ENCODE peak calls at places on chromosomes 13 and 19, in six cellular contexts. F is suprapubic skin, P is uterus, A is heart left ventricle, J is NB4, O is breast epithelium. M is an unnamed sample.

GRCh38 chr13:62747629-62748028 is 1332.0 kb upstream of the PCDH20 start:
- DNase-seq in F (no peak), P (no peak), A (no peak), J (peak; percentile 6), O (no peak), M (no peak)

GRCh38 chr13:47628666-47629065 is 372.4 kb downstream of the SUCLA2 start:
- DNase-seq in F (no peak), P (no peak), A (no peak), J (no peak), O (no peak), M (no peak)

GRCh38 chr19:3830841-3831589 is 37.8 kb downstream of the ZFR2 start:
- DNase-seq in F (no peak), P (no peak), A (no peak), J (no peak), O (no peak), M (no peak)

GRCh38 chr19:13214036-13214730 is 64.0 kb downstream of the IER2 start:
- DNase-seq in F (no peak), P (no peak), A (no peak), J (no peak), O (no peak), M (no peak)

GRCh38 chr19:1856698-1857603 is 6.4 kb downstream of the KLF16 start:
- DNase-seq in F (peak; percentile 93), P (peak; percentile 76), A (peak; percentile 87), J (peak; percentile 96), O (peak; percentile 78), M (peak; percentile 85)

GRCh38 chr13:92407858-92408257 is 818.7 kb upstream of the GPC6 start:
- DNase-seq in F (no peak), P (no peak), A (no peak), J (no peak), O (no peak), M (no peak)

GRCh38 chr19:32580901-32581703 is at the start of gene PDCD5:
- DNase-seq in F (peak; percentile 96), P (peak; percentile 94), A (peak; percentile 97), J (peak; percentile 91), O (peak; percentile 94), M (peak; percentile 97)

GRCh38 chr13:79735228-79735627 is 254.3 kb downstream of the NDFIP2 start:
- DNase-seq in F (no peak), P (no peak), A (no peak), J (no peak), O (no peak), M (no peak)

GRCh38 chr19:49417090-49417489 is 6.2 kb downstream of the PTH2 start:
- DNase-seq in F (no peak), P (no peak), A (no peak), J (no peak), O (no peak), M (no peak)

GRCh38 chr19:15177269-15178116 is 23.3 kb downstream of the NOTCH3 start:
- DNase-seq in F (no peak), P (peak; percentile 63), A (peak; percentile 82), J (peak; percentile 89), O (peak; percentile 50), M (peak; percentile 78)

GRCh38 chr13:61255035-61255796 is 160.4 kb downstream of the PCDH20 start:
- DNase-seq in F (no peak), P (no peak), A (no peak), J (peak; percentile 25), O (no peak), M (no peak)

GRCh38 chr13:49693191-49693733 is 2.0 kb upstream of the EBPL start:
- DNase-seq in F (no peak), P (no peak), A (no peak), J (no peak), O (no peak), M (no peak)

GRCh38 chr13:97242755-97243497 is 20.8 kb downstream of the MBNL2 start:
- DNase-seq in F (no peak), P (no peak), A (no peak), J (no peak), O (no peak), M (no peak)

GRCh38 chr19:46951236-46951986 is 68.2 kb upstream of the NPAS1 start:
- DNase-seq in F (no peak), P (no peak), A (no peak), J (no peak), O (no peak), M (no peak)

GRCh38 chr19:43474986-43475705 is 9.7 kb upstream of the LYPD3 start:
- DNase-seq in F (peak; percentile 97), P (peak; percentile 92), A (peak; percentile 97), J (peak; percentile 74), O (peak; percentile 90), M (peak; percentile 99)

GRCh38 chr13:79741006-79741405 is 260.1 kb downstream of the NDFIP2 start:
- DNase-seq in F (no peak), P (no peak), A (no peak), J (no peak), O (no peak), M (peak; percentile 71)

GRCh38 chr19:36973021-36973843 is 57.1 kb downstream of the ZNF568 start:
- DNase-seq in F (peak; percentile 78), P (peak; percentile 73), A (peak; percentile 88), J (no peak), O (peak; percentile 72), M (peak; percentile 77)
- TF ChIP-seq CTCF in F (peak; percentile 65), P (peak; percentile 93), A (peak; percentile 89), J (no peak), O (peak; percentile 96), M (peak; percentile 94)

GRCh38 chr19:45899253-45899652 is 3.2 kb downstream of the MYPOP start:
- DNase-seq in F (no peak), P (no peak), A (no peak), J (no peak), O (no peak), M (no peak)

GRCh38 chr19:45899919-45900589 is 2.4 kb downstream of the MYPOP start:
- DNase-seq in F (no peak), P (no peak), A (no peak), J (no peak), O (no peak), M (no peak)

GRCh38 chr19:45890877-45891276 is 4.9 kb upstream of the IRF2BP1 start:
- DNase-seq in F (no peak), P (no peak), A (no peak), J (no peak), O (no peak), M (no peak)

GRCh38 chr19:45897413-45897812 is 5.0 kb downstream of the MYPOP start:
- DNase-seq in F (no peak), P (no peak), A (no peak), J (peak; percentile 3), O (no peak), M (no peak)

GRCh38 chr19:45895519-45895972 is 6.9 kb downstream of the MYPOP start:
- DNase-seq in F (no peak), P (no peak), A (no peak), J (no peak), O (no peak), M (no peak)
- TF ChIP-seq POLR2A in F (no peak), P (no peak), A (no peak), J (no peak), O (no peak), M (no peak)

DNA sequence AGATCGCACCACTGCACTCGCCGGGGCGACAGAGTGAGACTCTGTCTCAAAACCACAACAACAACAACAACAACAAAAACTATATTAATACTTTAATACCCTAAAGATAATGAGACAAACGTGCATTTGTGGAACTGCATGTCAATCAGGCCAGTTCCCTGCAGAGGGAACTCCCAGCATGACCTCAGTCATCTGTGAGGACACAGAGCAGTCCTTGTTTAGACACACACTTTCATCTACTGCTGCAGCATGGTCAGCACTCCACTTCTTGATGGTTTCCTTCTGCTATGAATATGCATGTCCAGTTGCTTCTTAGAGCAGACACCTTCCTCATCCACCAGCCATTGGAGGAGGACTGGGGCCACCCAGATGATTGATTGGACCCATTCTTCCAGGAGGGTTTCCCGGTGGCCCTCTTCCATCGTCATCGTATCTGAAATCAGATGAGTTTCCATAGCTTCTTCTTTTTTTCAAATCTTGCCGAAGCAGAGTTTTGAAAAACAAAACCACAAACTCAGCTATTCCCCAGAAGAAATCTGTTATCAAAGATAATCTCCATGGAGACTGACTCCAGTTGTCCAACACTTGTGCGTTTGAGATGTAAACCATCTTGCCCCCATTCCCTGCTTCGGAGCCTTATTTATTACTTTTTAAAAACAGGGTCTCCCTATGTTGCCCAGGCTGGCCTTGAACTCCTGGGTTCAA is 26.5 kb downstream of the ZNF607 start:
- DNase-seq in F (no peak), P (no peak), A (no peak), J (peak; percentile 7), O (no peak), M (no peak)
- H3K4me3 ChIP-seq in F (no peak overlapping the region), P (no peak overlapping the region), A (no peak overlapping the region), J (no peak overlapping the region), O (peak overlapping the region; percentile 89), M (no peak overlapping the region)

DNA sequence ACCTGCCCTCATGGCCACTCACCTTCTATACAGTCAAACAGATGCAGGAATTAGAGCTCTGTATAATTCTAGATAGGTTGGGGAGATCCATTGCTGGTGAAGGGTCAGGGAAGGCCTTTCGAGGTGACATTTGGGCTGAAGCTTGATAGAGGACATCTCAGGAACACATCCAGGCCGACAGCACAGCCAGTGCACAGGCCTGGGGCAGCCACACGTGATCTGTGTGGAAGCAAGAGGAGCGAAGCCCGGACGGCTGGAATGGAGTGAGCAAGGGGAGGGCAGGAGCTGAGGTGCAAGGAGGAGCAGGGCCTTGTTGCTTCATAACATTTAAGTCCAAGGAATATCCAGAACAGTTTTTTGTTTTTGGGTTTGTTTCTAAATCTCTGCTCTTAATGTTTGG is 4.5 kb upstream of the OVOL3 start:
- DNase-seq in F (no peak), P (no peak), A (no peak), J (no peak), O (no peak), M (no peak)
- TF ChIP-seq CTCF in F (no peak), P (no peak), A (no peak), J (no peak), O (no peak), M (no peak)

GRCh38 chr13:90912247-90912646 is 435.2 kb upstream of the MIR17HG start:
- DNase-seq in F (no peak), P (no peak), A (no peak), J (no peak), O (no peak), M (no peak)

GRCh38 chr13:90902255-90902654 is 445.2 kb upstream of the MIR17HG start:
- DNase-seq in F (no peak), P (no peak), A (no peak), J (no peak), O (no peak), M (no peak)

GRCh38 chr13:90908792-90909191 is 438.7 kb upstream of the MIR17HG start:
- DNase-seq in F (no peak), P (no peak), A (no peak), J (no peak), O (no peak), M (no peak)

GRCh38 chr13:90910240-90910639 is 437.2 kb upstream of the MIR17HG start:
- DNase-seq in F (no peak), P (no peak), A (no peak), J (no peak), O (no peak), M (no peak)

GRCh38 chr13:90906554-90906953 is 440.9 kb upstream of the MIR17HG start:
- DNase-seq in F (no peak), P (no peak), A (no peak), J (no peak), O (no peak), M (no peak)
- TF ChIP-seq POLR2A in F (no peak), P (no peak), A (no peak), J (no peak), O (no peak), M (no peak)

DNA sequence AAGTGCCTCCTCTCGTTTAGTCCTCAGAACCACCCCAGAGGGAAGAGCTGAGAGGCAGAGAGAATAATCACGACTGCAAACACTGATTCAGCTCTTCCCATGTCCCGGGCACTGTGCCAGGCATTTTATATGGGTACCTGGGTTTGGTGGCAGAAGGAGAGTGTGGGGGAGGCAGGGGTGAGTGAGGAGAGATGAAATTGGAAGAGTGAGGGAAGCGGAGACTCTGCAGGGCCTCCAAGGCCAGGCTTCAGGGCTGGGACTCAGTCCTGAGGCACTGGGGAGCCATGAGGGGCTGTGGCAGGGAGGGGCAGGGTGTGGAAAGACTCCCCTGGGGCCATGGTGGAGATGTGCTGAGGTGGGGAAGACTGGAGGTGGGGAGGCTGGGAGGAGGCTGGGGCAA is 8.7 kb downstream of the SYNGR4 start:
- DNase-seq in F (no peak), P (no peak), A (no peak), J (peak; percentile 48), O (no peak), M (no peak)
- H3K4me3 ChIP-seq in F (no peak overlapping the region), P (no peak overlapping the region), A (no peak overlapping the region), J (no peak overlapping the region), O (no peak overlapping the region), M (no peak overlapping the region)

M was measured in ovary.